ENCODE peak calls at places on chromosome 2, in eight cellular contexts. X is D721Med, Y is GM20000, P is ovary, J is nephron progenitor cell, N is mucosa of descending colon, U is heart right ventricle, D is Panc1. C is an unnamed sample.

GRCh38 chr2:41222593-41222992 is 770.7 kb upstream of the SLC8A1 start:
- DNase-seq in X (no peak), Y (no peak), P (no peak), J (no peak), N (no peak), U (no peak), D (no peak), C (no peak)

GRCh38 chr2:54740333-54740732 is 16.9 kb downstream of the EML6 start:
- DNase-seq in X (no peak), Y (no peak), P (no peak), J (no peak), N (no peak), U (no peak), D (no peak), C (no peak)

GRCh38 chr2:109046925-109047508 is 58.0 kb upstream of the EDAR start:
- DNase-seq in X (no peak), Y (peak), P (no peak), J (no peak), N (no peak), U (no peak), D (no peak), C (peak)

GRCh38 chr2:181715033-181715630 is 34.8 kb upstream of the NEUROD1 start:
- DNase-seq in X (no peak), Y (peak), P (peak), J (peak), N (peak), U (peak), D (peak), C (peak)

GRCh38 chr2:238235331-238235732 is 4.5 kb downstream of the HES6 start:
- DNase-seq in X (peak), Y (no peak), P (no peak), J (no peak), N (no peak), U (no peak), D (no peak), C (no peak)

GRCh38 chr2:196353717-196354116 is 182.3 kb upstream of the STK17B start:
- DNase-seq in X (no peak), Y (no peak), P (no peak), J (no peak), N (no peak), U (no peak), D (no peak), C (no peak)

GRCh38 chr2:205759732-205760516 is 77.6 kb downstream of the NRP2 start:
- DNase-seq in X (no peak), Y (no peak), P (no peak), J (no peak), N (no peak), U (no peak), D (no peak), C (no peak)

GRCh38 chr2:17871639-17872038 is 6.8 kb upstream of the KCNS3 start:
- DNase-seq in X (no peak), Y (no peak), P (no peak), J (no peak), N (no peak), U (no peak), D (no peak), C (no peak)

GRCh38 chr2:230085201-230085600 is 16.5 kb upstream of the SLC16A14 start:
- DNase-seq in X (no peak), Y (no peak), P (no peak), J (no peak), N (no peak), U (no peak), D (no peak), C (no peak)

GRCh38 chr2:30234180-30234971 is 3.0 kb downstream of the LBH start:
- DNase-seq in X (no peak), Y (no peak), P (peak), J (no peak), N (no peak), U (no peak), D (no peak), C (peak)

GRCh38 chr2:27209621-27210401 is 2.0 kb upstream of the ATRAID start:
- DNase-seq in X (peak), Y (peak), P (no peak), J (no peak), N (peak), U (no peak), D (no peak), C (no peak)

GRCh38 chr2:152804687-152805408 is 86.4 kb downstream of the ARL6IP6 start:
- DNase-seq in X (no peak), Y (no peak), P (no peak), J (no peak), N (no peak), U (no peak), D (no peak), C (no peak)

GRCh38 chr2:48781366-48781765 is 25.8 kb upstream of the LHCGR start:
- DNase-seq in X (no peak), Y (no peak), P (no peak), J (no peak), N (no peak), U (no peak), D (no peak), C (no peak)

GRCh38 chr2:226797989-226798421 is 1.6 kb downstream of the IRS1 start:
- DNase-seq in X (no peak), Y (no peak), P (peak), J (no peak), N (no peak), U (peak), D (no peak), C (no peak)

GRCh38 chr2:17593841-17594482 is 53.5 kb downstream of the VSNL1 start:
- DNase-seq in X (no peak), Y (no peak), P (no peak), J (no peak), N (no peak), U (no peak), D (no peak), C (no peak)

GRCh38 chr2:36549063-36549662 is 48.8 kb downstream of the FEZ2 start:
- DNase-seq in X (no peak), Y (no peak), P (no peak), J (no peak), N (no peak), U (no peak), D (no peak), C (no peak)

GRCh38 chr2:9266711-9267110 is 60.1 kb downstream of the ASAP2 start:
- DNase-seq in X (no peak), Y (no peak), P (no peak), J (no peak), N (no peak), U (no peak), D (no peak), C (no peak)

GRCh38 chr2:66432801-66433694 is 1.9 kb upstream of the MEIS1 start:
- DNase-seq in X (peak), Y (no peak), P (peak), J (peak), N (peak), U (peak), D (peak), C (peak)

GRCh38 chr2:199581504-199581903 is 123.8 kb upstream of the SATB2 start:
- DNase-seq in X (no peak), Y (no peak), P (no peak), J (no peak), N (no peak), U (no peak), D (no peak), C (no peak)

GRCh38 chr2:54767921-54768320 is 44.5 kb downstream of the EML6 start:
- DNase-seq in X (no peak), Y (peak), P (no peak), J (no peak), N (no peak), U (no peak), D (no peak), C (no peak)

GRCh38 chr2:172710584-172711024 is 25.0 kb upstream of the RAPGEF4 start:
- DNase-seq in X (peak), Y (peak), P (no peak), J (peak), N (peak), U (no peak), D (no peak), C (peak)

GRCh38 chr2:234061624-234062257 is 11.2 kb downstream of the SPP2 start:
- DNase-seq in X (no peak), Y (no peak), P (no peak), J (no peak), N (no peak), U (no peak), D (no peak), C (no peak)

GRCh38 chr2:43524180-43524965 is 71.5 kb downstream of the THADA start:
- DNase-seq in X (no peak), Y (no peak), P (no peak), J (no peak), N (no peak), U (no peak), D (no peak), C (no peak)

DNA sequence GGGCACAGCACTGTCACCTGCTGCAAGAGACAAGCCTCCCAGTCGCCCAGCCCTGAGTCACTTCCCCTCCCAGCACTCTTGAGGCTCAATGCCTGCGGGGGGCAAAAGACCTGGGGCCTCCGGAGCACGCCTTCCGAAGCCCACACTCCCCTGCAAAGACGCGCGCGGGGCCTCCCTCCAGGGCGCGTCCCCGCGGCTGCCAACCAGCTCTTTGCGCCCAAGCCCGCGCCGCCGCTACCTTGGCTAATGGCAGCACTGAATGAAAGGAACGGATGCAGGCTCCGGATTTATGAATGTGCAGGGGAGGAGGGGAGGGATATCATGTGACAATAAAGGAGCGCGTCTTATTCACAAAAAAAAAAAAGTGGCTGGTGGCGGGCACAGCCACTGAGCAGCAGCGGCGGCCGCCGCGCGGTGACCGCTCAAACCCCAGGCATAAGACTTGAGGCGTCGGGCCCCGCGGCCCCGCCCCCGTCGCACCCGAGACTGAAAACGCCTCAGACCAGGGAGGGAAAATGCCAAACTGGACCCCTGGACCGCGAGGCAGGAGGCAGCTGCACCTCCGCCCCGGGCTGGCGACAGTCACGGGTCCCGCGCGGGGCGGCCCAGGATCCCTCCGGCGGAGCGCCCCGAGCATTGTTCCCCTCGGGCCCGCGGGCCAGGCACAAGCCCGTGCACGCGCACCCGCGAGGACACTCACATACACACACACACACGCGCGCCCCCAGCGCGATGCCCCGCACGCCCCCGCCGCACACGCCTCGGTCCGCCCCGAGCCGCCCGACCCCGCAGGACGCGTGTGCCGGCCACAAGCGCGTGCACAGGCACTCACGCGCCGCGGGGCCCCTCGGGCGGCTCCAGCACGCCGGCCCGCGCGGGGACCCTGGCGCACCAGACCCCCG is 1.6 kb downstream of the SPRED2 start:
- DNase-seq in X (no peak), Y (peak), P (peak), J (peak), N (peak), U (peak), D (no peak), C (peak)
- TF ChIP-seq CTCF in X (no peak), Y (no peak), P (no peak), J (no peak), N (no peak), U (peak), D (no peak), C (no peak)

GRCh38 chr2:102166189-102166845 is 20.5 kb upstream of the IL1RL2 start:
- DNase-seq in X (no peak), Y (no peak), P (peak), J (no peak), N (no peak), U (peak), D (no peak), C (peak)
- TF ChIP-seq CTCF in X (no peak), Y (no peak), P (peak), J (no peak), N (peak), U (peak), D (peak), C (no peak)

GRCh38 chr2:104929663-104930062 is 75.7 kb downstream of the POU3F3 start:
- DNase-seq in X (no peak), Y (no peak), P (no peak), J (no peak), N (no peak), U (no peak), D (no peak), C (no peak)

GRCh38 chr2:104919127-104919526 is 65.2 kb downstream of the POU3F3 start:
- DNase-seq in X (no peak), Y (no peak), P (no peak), J (no peak), N (peak), U (no peak), D (no peak), C (no peak)

GRCh38 chr2:104923665-104924064 is 69.8 kb downstream of the POU3F3 start:
- DNase-seq in X (no peak), Y (no peak), P (no peak), J (no peak), N (no peak), U (no peak), D (no peak), C (no peak)
- TF ChIP-seq CTCF in X (no peak), Y (no peak), P (no peak), J (no peak), N (no peak), U (no peak), D (no peak), C (no peak)

GRCh38 chr2:76385943-76386342 is 675.2 kb upstream of the GCFC2 start:
- DNase-seq in X (no peak), Y (no peak), P (no peak), J (no peak), N (no peak), U (no peak), D (no peak), C (no peak)
- TF ChIP-seq CTCF in X (no peak), Y (no peak), P (no peak), J (no peak), N (no peak), U (no peak), D (no peak), C (no peak)

GRCh38 chr2:240018071-240018750 is 6.9 kb downstream of the NDUFA10 start:
- DNase-seq in X (no peak), Y (no peak), P (no peak), J (no peak), N (no peak), U (no peak), D (no peak), C (no peak)

GRCh38 chr2:240014327-240014726 is 10.8 kb downstream of the NDUFA10 start:
- DNase-seq in X (no peak), Y (no peak), P (no peak), J (no peak), N (no peak), U (no peak), D (no peak), C (no peak)

GRCh38 chr2:240013343-240013742 is 11.8 kb downstream of the NDUFA10 start:
- DNase-seq in X (no peak), Y (no peak), P (no peak), J (no peak), N (no peak), U (no peak), D (no peak), C (no peak)
- TF ChIP-seq CTCF in X (no peak), Y (no peak), P (no peak), J (peak), N (no peak), U (no peak), D (peak), C (no peak)

GRCh38 chr2:232866104-232866503 is 4.0 kb upstream of the SNORC start:
- DNase-seq in X (no peak), Y (no peak), P (no peak), J (no peak), N (no peak), U (no peak), D (no peak), C (no peak)
- TF ChIP-seq CTCF in X (no peak), Y (no peak), P (no peak), J (no peak), N (no peak), U (no peak), D (no peak), C (no peak)

GRCh38 chr2:134863446-134863845 is 25.0 kb downstream of the ACMSD start:
- DNase-seq in X (no peak), Y (no peak), P (no peak), J (no peak), N (no peak), U (no peak), D (no peak), C (no peak)
- TF ChIP-seq CTCF in X (no peak), Y (no peak), P (no peak), J (no peak), N (no peak), U (no peak), D (no peak), C (no peak)

C was measured in activated CD8-positive, alpha-beta T cell treated with anti-CD3 and anti-CD28 coated beads for 36 hours.